ENCODE peak calls at places on chromosomes 5 and 9, in six cellular contexts. U is GM12878, K is SK-N-SH, N is HCT116, R is HepG2, B is K562. G is an unnamed sample.

GRCh38 chr9:15299374-15299939 is 7.6 kb downstream of the TTC39B start:
- DNase-seq in R (no peak), N (no peak), U (peak; percentile 53), B (no peak), K (no peak), G (no peak)

GRCh38 chr9:115146581-115147021 is 28.6 kb upstream of the TNC start:
- DNase-seq in N (no peak), K (no peak), R (no peak), U (no peak), B (no peak), G (no peak)

GRCh38 chr9:88312070-88312469 is 76.2 kb upstream of the SPIN1 start:
- DNase-seq in U (no peak), N (no peak), B (no peak), R (no peak), K (no peak), G (no peak)

GRCh38 chr9:75858497-75859092 is 31.9 kb upstream of the PCSK5 start:
- DNase-seq in N (no peak), K (no peak), B (no peak), R (no peak), U (no peak), G (no peak)

GRCh38 chr5:61394793-61395192 is 62.7 kb downstream of the ZSWIM6 start:
- DNase-seq in N (no peak), R (no peak), U (no peak), K (no peak), B (no peak), G (no peak)

GRCh38 chr5:40784916-40785315 is 13.3 kb downstream of the PRKAA1 start:
- DNase-seq in U (no peak), N (no peak), K (no peak), R (no peak), B (no peak), G (no peak)

GRCh38 chr9:129235931-129236331 is 57.9 kb upstream of the IER5L start:
- DNase-seq in U (no peak), R (no peak), N (no peak), K (no peak), B (no peak), G (no peak)

GRCh38 chr5:68277427-68277826 is 61.9 kb downstream of the PIK3R1 start:
- DNase-seq in N (no peak), U (no peak), B (no peak), R (no peak), K (no peak), G (no peak)

GRCh38 chr5:43043400-43043756 is 3.3 kb upstream of the ANXA2R start:
- DNase-seq in R (no peak), N (no peak), B (no peak), K (no peak), U (no peak), G (no peak)

GRCh38 chr9:122904466-122904822 is 715 bp downstream of the RC3H2 start:
- DNase-seq in B (peak; percentile 62), K (peak; percentile 63), N (no peak), U (no peak), R (peak; percentile 43), G (peak; percentile 57)

GRCh38 chr5:181167814-181168488 is 20.6 kb downstream of the OR2V2 start:
- DNase-seq in U (no peak), N (no peak), R (no peak), K (peak; percentile 74), B (peak; percentile 82), G (no peak)

DNA sequence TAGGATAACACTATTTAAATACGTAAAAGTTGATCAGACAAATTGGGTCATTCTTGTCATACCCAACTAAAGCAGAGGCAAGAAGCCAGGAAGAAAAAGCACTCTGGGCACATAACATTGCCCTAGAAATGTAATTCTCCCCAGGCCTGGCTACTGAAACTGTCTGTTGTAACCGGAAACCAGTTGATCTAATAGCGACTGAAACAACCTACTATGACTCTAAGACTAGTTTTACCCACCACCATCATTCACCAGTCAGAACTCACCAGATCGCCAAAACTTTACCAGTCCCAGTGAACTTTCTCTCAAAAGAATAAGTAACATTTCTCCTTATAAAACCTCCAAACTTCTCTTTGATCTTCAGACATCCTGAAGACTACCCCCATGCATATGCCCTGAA is 99.3 kb upstream of the WWC1 start:
- DNase-seq in N (no peak), U (no peak), R (no peak), K (no peak), B (no peak), G (no peak)
- TF ChIP-seq JUND in N (no peak), U (no peak), R (no peak), K (no peak), B (no peak), G (no peak)

DNA sequence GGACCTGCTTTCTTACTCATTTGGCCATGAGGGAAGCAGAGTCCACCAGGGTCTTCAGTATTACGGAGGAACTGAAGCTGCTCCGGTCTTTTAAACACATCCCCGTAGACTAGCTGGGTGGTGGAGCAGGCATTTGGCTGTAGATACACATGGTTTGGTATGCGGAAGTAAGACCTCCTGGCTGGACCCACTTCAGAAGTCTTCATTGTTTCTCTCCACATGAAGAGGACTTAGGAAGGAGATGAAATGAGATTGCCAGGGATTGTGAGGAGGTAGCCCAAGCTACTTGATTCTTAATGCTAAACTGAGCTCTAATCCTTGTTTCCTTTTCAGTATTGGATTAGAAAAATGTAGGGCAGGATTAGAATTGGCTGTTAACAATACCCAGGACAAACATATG is 32.9 kb downstream of the STXBP1 start:
- DNase-seq in N (no peak), R (no peak), B (no peak), K (no peak), U (no peak), G (no peak)
- TF ChIP-seq JUND in N (no peak), R (no peak), B (no peak), K (no peak), U (no peak), G (no peak)

GRCh38 chr5:59040007-59040803 is 457.3 kb downstream of the RAB3C start:
- DNase-seq in N (no peak), U (no peak), B (no peak), R (no peak), K (no peak), G (no peak)
- TF ChIP-seq JUND in N (no peak), U (no peak), B (no peak), R (no peak), K (no peak), G (no peak)

GRCh38 chr5:73691301-73691700 is 65.3 kb downstream of the ARHGEF28 start:
- DNase-seq in N (no peak), K (no peak), R (no peak), U (no peak), B (no peak), G (no peak)

GRCh38 chr5:73693573-73694061 is 67.6 kb downstream of the ARHGEF28 start:
- DNase-seq in N (no peak), R (peak; percentile 56), U (no peak), K (peak; percentile 16), B (no peak), G (peak; percentile 53)

GRCh38 chr5:73694089-73694488 is 68.1 kb downstream of the ARHGEF28 start:
- DNase-seq in K (no peak), N (no peak), B (no peak), U (peak; percentile 81), R (peak; percentile 18), G (no peak)

GRCh38 chr5:73692981-73693380 is 67.0 kb downstream of the ARHGEF28 start:
- DNase-seq in U (no peak), B (no peak), K (no peak), N (no peak), R (no peak), G (no peak)

DNA sequence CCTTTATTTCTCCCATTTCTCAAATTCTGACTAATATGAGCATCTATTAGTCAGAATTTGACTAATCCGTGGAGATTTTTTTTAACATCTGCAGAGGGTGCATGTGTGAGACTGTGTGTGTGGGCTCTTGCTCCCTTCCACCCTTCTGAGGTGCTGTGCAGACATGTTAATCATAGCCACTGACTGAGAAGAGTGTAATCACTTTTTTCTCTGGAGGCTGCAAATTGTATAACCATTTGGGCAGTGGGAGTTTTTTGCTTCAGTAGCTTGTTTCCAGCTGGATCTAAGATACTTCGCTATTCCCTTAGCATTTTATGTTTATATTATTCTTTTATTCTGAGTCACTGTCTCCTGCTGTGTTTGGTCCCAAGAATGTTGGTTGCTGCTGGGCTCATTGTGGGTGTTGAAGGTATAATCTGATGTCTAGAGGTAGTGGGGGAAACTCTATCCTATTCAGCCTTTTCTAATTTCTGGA is 66.2 kb downstream of the ARHGEF28 start:
- DNase-seq in K (no peak), R (no peak), B (no peak), U (no peak), N (no peak), G (no peak)
- TF ChIP-seq JUND in K (peak; percentile 11), R (no peak), B (no peak), U (no peak), N (no peak), G (no peak)

GRCh38 chr5:168878121-168878520 is 299.0 kb upstream of the PANK3 start:
- DNase-seq in K (no peak), N (no peak), U (no peak), R (no peak), B (no peak), G (no peak)

GRCh38 chr5:168882283-168882682 is 303.1 kb upstream of the PANK3 start:
- DNase-seq in B (no peak), K (no peak), U (no peak), N (no peak), R (no peak), G (no peak)

GRCh38 chr5:168877132-168877895 is 298.1 kb upstream of the PANK3 start:
- DNase-seq in U (no peak), R (peak; percentile 18), N (no peak), K (no peak), B (peak; percentile 3), G (no peak)

GRCh38 chr5:168881427-168882149 is 302.4 kb upstream of the PANK3 start:
- DNase-seq in N (no peak), U (no peak), R (no peak), B (peak; percentile 18), K (peak; percentile 62), G (no peak)

GRCh38 chr5:168879929-168880328 is 300.8 kb upstream of the PANK3 start:
- DNase-seq in R (no peak), B (no peak), K (no peak), U (peak; percentile 83), N (no peak), G (peak; percentile 47)
- TF ChIP-seq JUND in R (no peak), B (no peak), K (no peak), U (no peak), N (no peak), G (no peak)